ENCODE peak calls at places on chromosomes 12 and 14, in four cellular contexts. X is right atrium auricular region, R is suprapubic skin, I is HFF-Myc. G is an unnamed sample.

GRCh38 chr12:51972849-51973273 is 21.4 kb downstream of the ACVR1B start:
- DNase-seq in X (peak), R (peak), I (no peak), G (no peak)

GRCh38 chr12:111174283-111175108 is 194.4 kb downstream of the PHETA1 start:
- DNase-seq in X (no peak), R (no peak), I (no peak), G (no peak)

GRCh38 chr14:104355949-104356737 is 217.8 kb downstream of the KIF26A start:
- DNase-seq in X (no peak), R (peak), I (no peak), G (no peak)

GRCh38 chr14:94374749-94375148 is 13.7 kb downstream of the SERPINA1 start:
- DNase-seq in X (no peak), R (no peak), I (no peak), G (no peak)

GRCh38 chr14:101250336-101250947 is 310.9 kb upstream of the DIO3 start:
- DNase-seq in X (peak), R (peak), I (no peak), G (no peak)

GRCh38 chr14:74018029-74018703 is 922 bp downstream of the ENTPD5 start:
- DNase-seq in X (no peak), R (no peak), I (no peak), G (no peak)

GRCh38 chr12:14514154-14514842 is 53.4 kb downstream of the PLBD1 start:
- DNase-seq in X (no peak), R (no peak), I (peak), G (peak)

GRCh38 chr12:14910090-14910915 is 24.6 kb upstream of the MGP start:
- DNase-seq in X (no peak), R (no peak), I (no peak), G (no peak)

GRCh38 chr12:119176267-119177055 is 2.3 kb upstream of the HSPB8 start:
- DNase-seq in X (peak), R (peak), I (peak), G (no peak)

GRCh38 chr14:49508124-49508523 is 78.1 kb downstream of the RPS29 start:
- DNase-seq in X (no peak), R (no peak), I (no peak), G (no peak)

GRCh38 chr12:108289342-108290131 is 49.6 kb downstream of the CMKLR1 start:
- DNase-seq in X (no peak), R (peak), I (no peak), G (no peak)

GRCh38 chr14:50000215-50001145 is 107.6 kb downstream of the ARF6 start:
- DNase-seq in X (peak), R (peak), I (peak), G (peak)

GRCh38 chr14:90796319-90796718 is 19.9 kb downstream of the TTC7B start:
- DNase-seq in X (no peak), R (no peak), I (no peak), G (no peak)

GRCh38 chr14:73105727-73106126 is 30.6 kb upstream of the PSEN1 start:
- DNase-seq in X (no peak), R (no peak), I (no peak), G (no peak)

GRCh38 chr14:68598089-68598488 is 194.8 kb downstream of the ZFP36L1 start:
- DNase-seq in X (no peak), R (no peak), I (no peak), G (no peak)

GRCh38 chr12:107967170-107967569 is 161.9 kb upstream of the WSCD2 start:
- DNase-seq in X (no peak), R (no peak), I (peak), G (no peak)

DNA sequence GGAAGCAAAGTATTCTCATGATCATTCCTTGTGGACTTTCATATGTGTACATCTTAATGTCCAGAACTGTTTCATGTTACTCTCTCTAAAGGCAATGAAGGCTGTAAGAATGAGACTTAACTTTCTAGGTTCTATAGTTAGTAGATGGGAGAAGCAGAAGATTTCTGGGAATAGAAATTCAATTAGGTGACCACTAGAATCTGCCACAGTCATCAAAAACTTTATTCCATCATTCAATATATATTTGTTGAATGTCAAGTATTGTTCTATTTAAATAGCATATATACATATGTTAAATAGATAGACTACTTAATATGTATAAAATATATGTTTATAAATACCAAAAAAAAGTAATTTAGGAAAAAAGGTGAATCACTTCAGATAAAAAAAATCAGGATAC is 972.9 kb downstream of the SLC6A15 start:
- DNase-seq in X (no peak), R (no peak), I (no peak), G (no peak)
- H3K4me3 ChIP-seq in X (no peak), R (no peak), I (no peak), G (no peak)

DNA sequence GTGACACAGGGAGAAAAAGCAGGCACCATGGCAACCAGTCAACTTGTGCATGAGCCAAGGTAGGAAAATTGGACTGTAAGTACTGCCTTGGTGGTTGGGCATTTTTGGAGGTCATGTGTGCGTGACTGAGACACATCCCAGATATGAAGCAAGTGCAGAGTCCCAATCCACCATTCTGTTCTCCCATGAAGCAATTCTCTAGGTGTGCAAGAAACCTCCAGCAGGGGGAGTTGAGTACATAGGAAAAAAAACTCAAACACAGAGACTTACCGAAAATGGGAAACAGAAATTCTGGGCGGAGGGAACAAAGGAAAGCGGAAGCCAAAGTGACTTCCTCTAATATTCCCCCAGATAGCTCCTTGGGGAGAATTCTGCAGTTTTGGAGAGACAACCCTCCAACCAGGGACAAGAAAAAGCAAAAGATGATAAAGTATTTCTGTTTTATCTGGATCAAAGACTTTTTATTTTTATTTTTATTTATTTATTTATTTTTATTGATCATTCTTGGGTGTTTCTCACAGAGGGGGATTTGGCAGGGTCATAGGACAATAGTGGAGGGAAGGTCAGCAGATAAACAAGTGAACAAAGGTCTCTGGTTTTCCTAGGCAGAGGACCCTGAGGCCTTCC is 76.9 kb downstream of the APOBEC1 start:
- DNase-seq in X (peak), R (no peak), I (peak), G (peak)
- TF ChIP-seq CTCF in X (no peak), R (peak), I (peak), G (peak)

GRCh38 chr12:85280984-85281946 is 1.2 kb downstream of the ALX1 start:
- DNase-seq in X (no peak), R (no peak), I (no peak), G (no peak)
- H3K4me3 ChIP-seq in X (peak), R (peak), I (peak), G (no peak)

DNA sequence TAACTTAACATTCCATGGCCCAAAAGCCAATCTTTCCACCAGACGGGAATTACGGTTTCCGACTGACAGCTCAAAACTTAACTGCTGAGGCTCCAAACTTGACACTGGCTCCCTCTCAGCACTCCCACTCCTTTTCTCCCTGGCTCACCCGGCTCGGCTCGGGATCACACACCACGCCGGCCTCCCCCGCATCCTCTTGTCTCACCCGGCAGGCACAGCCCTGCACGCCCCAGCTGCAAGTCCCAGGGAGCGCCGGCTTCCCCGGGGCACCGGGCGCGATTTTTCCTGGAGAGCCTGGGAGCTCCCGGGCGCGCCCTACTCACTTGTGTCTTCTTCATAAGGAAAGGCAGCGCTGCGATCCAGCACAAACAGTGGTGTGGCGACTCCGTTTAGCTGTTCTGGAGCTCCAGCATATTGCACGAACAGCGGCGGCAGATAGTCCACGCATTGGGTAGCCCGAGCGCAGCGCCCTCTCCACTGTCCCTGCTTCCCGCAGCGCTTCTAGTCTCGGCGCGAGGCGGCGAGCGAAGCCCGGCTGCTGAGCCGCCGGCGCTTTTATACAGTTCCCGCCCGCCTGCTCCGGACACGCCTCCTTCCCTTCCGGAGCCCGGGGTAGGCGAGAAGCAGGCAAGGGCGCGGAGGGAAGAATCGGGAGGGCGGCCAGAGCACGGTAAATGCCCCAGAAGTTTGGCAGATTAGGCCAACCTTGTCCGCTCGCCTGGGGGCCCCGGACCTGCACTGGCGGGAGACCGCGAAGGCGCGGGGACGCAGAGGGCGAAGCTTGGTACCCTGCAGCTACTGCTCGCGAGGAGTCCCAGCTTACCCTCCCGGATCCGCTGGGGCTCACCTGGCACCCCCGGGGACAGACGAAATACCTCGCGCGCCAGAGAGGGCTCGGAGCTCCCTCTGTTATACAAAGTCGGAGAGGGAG is at the start of gene KITLG:
- DNase-seq in X (peak), R (peak), I (no peak), G (no peak)
- TF ChIP-seq CTCF in X (no peak), R (no peak), I (peak), G (no peak)

G was measured in GM12864.